ENCODE peak calls at places on chromosomes 11 and 22, in seven cellular contexts. L, J, P, T, Q, D and G are unnamed samples.

GRCh38 chr22:42321908-42322561 is 51.6 kb upstream of the TCF20 start:
- DNase-seq in Q (peak; percentile 27), P (no peak), L (no peak), T (no peak), J (no peak), D (no peak), G (no peak)

GRCh38 chr22:19814428-19814827 is 40.2 kb downstream of the GNB1L start:
- DNase-seq in P (no peak), Q (no peak), T (no peak), L (no peak), J (no peak), D (peak; percentile 5), G (no peak)

GRCh38 chr11:102318469-102318868 is 1.2 kb downstream of the BIRC3 start:
- DNase-seq in Q (peak; percentile 30), D (no peak), T (no peak), L (no peak), J (no peak), P (no peak), G (no peak)

GRCh38 chr22:39501644-39502108 is 414 bp upstream of the MIEF1 start:
- DNase-seq in T (no peak), P (no peak), Q (no peak), D (no peak), L (no peak), J (no peak), G (no peak)

GRCh38 chr22:45329536-45329936 is 19.8 kb downstream of the FAM118A start:
- DNase-seq in D (no peak), L (no peak), P (peak; percentile 92), Q (no peak), J (no peak), T (no peak), G (no peak)

GRCh38 chr22:31039393-31039792 is 41.7 kb upstream of the SMTN start:
- DNase-seq in P (peak; percentile 86), D (no peak), J (no peak), Q (peak; percentile 28), L (no peak), T (peak; percentile 41), G (no peak)

GRCh38 chr22:24285245-24285644 is 14.6 kb downstream of the SPECC1L start:
- DNase-seq in J (peak; percentile 22), Q (no peak), P (no peak), T (no peak), D (no peak), L (no peak), G (no peak)

GRCh38 chr11:131481317-131481716 is 110.9 kb downstream of the NTM start:
- DNase-seq in Q (no peak), J (no peak), P (peak; percentile 87), T (no peak), D (no peak), L (no peak), G (no peak)

GRCh38 chr22:26585104-26585790 is 4.7 kb downstream of the TPST2 start:
- DNase-seq in L (no peak), P (peak; percentile 60), T (no peak), Q (no peak), J (no peak), D (no peak), G (no peak)

GRCh38 chr11:126332221-126332711 is 23.2 kb upstream of the ST3GAL4 start:
- DNase-seq in J (no peak), Q (no peak), T (no peak), D (no peak), L (peak; percentile 86), P (no peak), G (no peak)

GRCh38 chr11:326842-327580 is 6.4 kb upstream of the IFITM3 start:
- DNase-seq in L (no peak), D (peak; percentile 69), Q (peak; percentile 87), P (peak; percentile 93), T (peak; percentile 36), J (no peak), G (peak; percentile 71)

GRCh38 chr11:115069599-115069998 is 391.3 kb downstream of the NXPE2 start:
- DNase-seq in Q (no peak), T (no peak), L (no peak), P (no peak), J (no peak), D (no peak), G (no peak)

GRCh38 chr22:24155597-24156145 is 25.6 kb upstream of the SUSD2 start:
- DNase-seq in Q (peak; percentile 77), D (peak; percentile 43), T (peak; percentile 32), L (peak; percentile 86), P (peak; percentile 94), J (no peak), G (peak; percentile 72)

GRCh38 chr11:12863605-12864121 is 145.5 kb upstream of the RASSF10 start:
- DNase-seq in Q (no peak), P (no peak), L (no peak), J (no peak), D (no peak), T (no peak), G (no peak)

GRCh38 chr11:66739983-66740382 is 11.0 kb upstream of the SPTBN2 start:
- DNase-seq in Q (no peak), L (no peak), T (no peak), P (no peak), J (no peak), D (no peak), G (no peak)
- TF ChIP-seq POLR2AphosphoS5 in Q (no peak), L (no peak), T (no peak), P (no peak), J (no peak), D (no peak), G (no peak)

GRCh38 chr11:65388731-65389130 is 2.3 kb downstream of the FRMD8 start:
- DNase-seq in L (no peak), Q (no peak), P (no peak), T (no peak), D (no peak), J (no peak), G (no peak)

GRCh38 chr11:65391007-65391406 is 4.6 kb downstream of the FRMD8 start:
- DNase-seq in T (no peak), P (peak; percentile 69), D (no peak), Q (no peak), J (no peak), L (no peak), G (no peak)

GRCh38 chr11:65392186-65392829 is 5.9 kb downstream of the FRMD8 start:
- DNase-seq in D (no peak), P (peak; percentile 63), T (no peak), J (no peak), Q (no peak), L (no peak), G (no peak)

GRCh38 chr11:65389294-65389980 is 3.0 kb downstream of the FRMD8 start:
- DNase-seq in L (no peak), Q (no peak), D (no peak), J (no peak), T (no peak), P (peak; percentile 63), G (no peak)

DNA sequence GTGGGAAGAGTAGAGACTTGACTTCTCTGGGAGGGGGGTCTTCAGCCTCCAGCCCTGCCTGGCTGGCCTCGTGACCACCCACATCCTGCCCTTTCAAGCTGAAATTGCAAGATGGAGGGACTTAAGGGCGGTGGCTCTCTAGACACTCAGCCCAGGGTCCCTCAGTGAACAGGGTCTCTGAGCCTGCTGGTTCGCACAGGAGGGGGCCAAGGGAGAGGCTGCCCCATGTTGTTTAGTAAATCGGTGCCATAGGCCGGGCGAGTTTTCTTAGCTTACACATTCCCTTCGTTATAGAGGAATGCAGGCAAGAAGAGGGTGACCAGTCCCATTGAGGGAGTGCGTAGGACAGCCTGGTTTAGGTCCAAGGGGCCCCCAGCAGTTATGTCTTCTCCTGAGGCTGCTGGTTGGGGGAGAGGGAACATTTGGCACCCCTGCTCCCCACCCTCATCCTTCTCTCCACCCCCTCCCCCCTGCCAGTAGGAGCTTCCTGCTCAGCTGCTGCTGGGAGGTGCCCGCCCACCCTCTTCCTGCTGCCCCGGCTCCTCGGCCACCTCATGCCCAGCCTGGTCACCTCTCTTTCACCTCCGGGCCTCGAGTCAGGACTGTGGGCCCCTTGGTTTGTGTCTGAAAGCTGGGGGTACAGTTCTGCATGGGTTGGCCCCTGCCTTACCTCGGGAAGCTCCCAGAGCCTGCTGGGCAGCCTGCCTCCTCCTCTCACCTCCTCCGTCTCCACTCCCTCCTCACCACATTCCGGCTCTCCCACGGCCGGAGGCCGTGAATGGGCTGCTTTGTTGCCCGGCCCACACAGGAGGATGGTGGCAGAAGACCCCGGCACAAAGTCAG is 3.9 kb downstream of the FRMD8 start:
- DNase-seq in L (no peak), J (no peak), D (peak; percentile 49), Q (no peak), T (no peak), P (peak; percentile 64), G (no peak)
- TF ChIP-seq POLR2AphosphoS5 in L (no peak), J (no peak), D (no peak), Q (no peak), T (no peak), P (no peak), G (no peak)

GRCh38 chr11:104614117-104614716 is 284.0 kb downstream of the CASP12 start:
- DNase-seq in L (no peak), T (no peak), Q (no peak), P (no peak), D (no peak), J (no peak), G (no peak)

GRCh38 chr11:104609766-104610165 is 288.5 kb downstream of the CASP12 start:
- DNase-seq in Q (no peak), D (no peak), J (no peak), T (no peak), L (no peak), P (no peak), G (no peak)

GRCh38 chr11:104610597-104610996 is 287.7 kb downstream of the CASP12 start:
- DNase-seq in D (no peak), P (no peak), L (no peak), T (no peak), Q (no peak), J (no peak), G (no peak)

DNA sequence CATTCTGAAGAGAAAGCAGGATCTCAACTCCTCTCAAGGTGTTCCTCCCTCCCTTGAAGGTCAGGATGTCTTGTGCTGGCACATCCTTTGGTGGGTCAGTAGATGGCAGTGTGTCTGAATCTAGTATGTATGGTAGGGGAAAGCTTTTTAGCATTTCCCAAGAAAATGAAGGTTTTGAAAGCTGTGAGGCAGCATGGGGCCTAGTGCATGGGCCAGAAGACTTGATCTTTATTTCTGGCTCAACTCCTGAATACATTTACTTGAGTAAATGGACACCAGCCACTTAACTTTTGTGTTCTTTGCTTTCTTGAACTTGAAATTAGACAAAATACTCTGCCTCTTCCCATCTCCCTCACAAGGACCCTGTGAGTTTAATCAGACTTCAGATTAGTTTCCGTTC is 289.0 kb downstream of the CASP12 start:
- DNase-seq in P (no peak), L (no peak), T (peak; percentile 24), J (peak; percentile 28), Q (peak; percentile 9), D (no peak), G (peak; percentile 6)
- TF ChIP-seq POLR2AphosphoS5 in P (no peak), L (no peak), T (no peak), J (no peak), Q (no peak), D (no peak), G (no peak)

DNA sequence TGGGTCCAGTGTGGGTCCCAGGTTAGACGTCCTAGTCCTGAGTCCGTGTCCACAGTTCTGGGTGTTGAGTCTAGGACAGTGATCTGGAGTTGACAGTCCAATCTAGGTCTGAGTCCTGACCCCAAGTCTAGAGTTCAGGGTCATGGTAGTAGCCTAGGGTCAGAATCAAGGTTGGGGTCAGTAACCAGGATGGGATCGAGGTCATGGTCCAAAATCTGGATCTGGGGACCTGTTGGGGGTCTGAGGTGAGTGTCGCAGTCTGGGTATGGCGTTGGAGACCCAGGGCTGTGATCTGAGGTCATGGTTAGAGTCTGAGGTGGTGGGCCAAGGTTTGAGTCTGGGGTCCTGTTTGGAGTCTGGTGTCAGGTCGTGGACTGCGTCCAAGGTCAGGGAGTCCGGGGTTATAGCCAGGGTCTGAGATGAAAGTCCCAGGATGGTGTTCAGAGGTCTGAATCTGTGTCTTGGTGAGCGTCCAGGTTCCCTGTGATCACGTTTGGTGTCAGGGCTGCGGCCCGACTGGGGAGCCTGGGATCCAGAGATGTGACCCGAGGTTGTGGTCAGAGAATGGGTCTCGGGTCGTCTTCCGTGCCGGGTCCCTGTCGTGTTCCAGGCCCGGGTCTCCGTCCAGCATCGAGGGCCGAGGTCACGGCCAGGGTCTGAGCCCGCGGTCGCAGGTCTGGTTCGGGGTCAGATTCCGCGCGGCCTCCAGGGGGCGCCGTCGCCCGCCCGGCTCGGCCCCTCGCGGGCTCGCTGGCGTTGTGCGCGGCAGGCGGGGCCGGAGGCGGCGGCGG is 445 bp upstream of the GRK2 start:
- DNase-seq in Q (peak; percentile 85), J (no peak), P (peak; percentile 88), L (no peak), D (no peak), T (peak; percentile 44), G (peak; percentile 78)
- TF ChIP-seq POLR2AphosphoS5 in Q (no peak), J (no peak), P (no peak), L (no peak), D (no peak), T (no peak), G (no peak)